ENCODE peak calls at places on chromosomes 7 and 10, in four cellular contexts. C is foreskin keratinocyte; X is tibial artery; T is CD4-positive, alpha-beta T cell. O is an unnamed sample.

GRCh38 chr7:121107923-121108498 is 119.5 kb downstream of the CPED1 start:
- DNase-seq in C (peak; percentile 48), X (no peak), T (no peak), O (no peak)

GRCh38 chr10:774661-775244 is 85.3 kb upstream of the DIP2C start:
- DNase-seq in C (no peak), X (no peak), T (no peak), O (no peak)

GRCh38 chr10:1364151-1364910 is 308.1 kb downstream of the WDR37 start:
- DNase-seq in C (peak; percentile 62), X (no peak), T (no peak), O (no peak)

GRCh38 chr10:100736809-100737358 is 8.5 kb upstream of the PAX2 start:
- DNase-seq in C (no peak), X (no peak), T (no peak), O (no peak)

GRCh38 chr7:151252961-151253691 is 4.6 kb upstream of the SMARCD3 start:
- DNase-seq in C (no peak), X (no peak), T (no peak), O (no peak)

GRCh38 chr10:73875139-73875475 is 752 bp upstream of the CAMK2G start:
- DNase-seq in C (no peak), X (no peak), T (no peak), O (no peak)

GRCh38 chr10:58555930-58556311 is 43.2 kb downstream of the BICC1 start:
- DNase-seq in C (no peak), X (no peak), T (no peak), O (no peak)

GRCh38 chr10:103433858-103434257 is 18.3 kb downstream of the CALHM2 start:
- DNase-seq in C (no peak), X (peak; percentile 77), T (no peak), O (peak; percentile 56)

GRCh38 chr10:47444047-47444446 is 39.9 kb downstream of the ANXA8 start:
- DNase-seq in C (no peak), X (no peak), T (no peak), O (no peak)

GRCh38 chr7:92368741-92369140 is 78.5 kb upstream of the GATAD1 start:
- DNase-seq in C (no peak), X (no peak), T (no peak), O (no peak)

GRCh38 chr7:133573554-133574265 is 320.8 kb downstream of the EXOC4 start:
- DNase-seq in C (no peak), X (no peak), T (no peak), O (no peak)

GRCh38 chr7:18541189-18541870 is 45.8 kb downstream of the HDAC9 start:
- DNase-seq in C (no peak), X (peak; percentile 51), T (no peak), O (peak; percentile 47)

GRCh38 chr7:149765399-149766121 is 7.8 kb downstream of the ZNF467 start:
- DNase-seq in C (no peak), X (no peak), T (no peak), O (no peak)

GRCh38 chr7:149826344-149827088 is 11.7 kb upstream of the ZNF862 start:
- DNase-seq in C (no peak), X (no peak), T (no peak), O (no peak)

GRCh38 chr7:81515009-81515408 is 254.8 kb downstream of the HGF start:
- DNase-seq in C (no peak), X (no peak), T (no peak), O (no peak)

GRCh38 chr10:22372298-22372697 is 27.0 kb downstream of the SPAG6 start:
- DNase-seq in C (no peak), X (no peak), T (no peak), O (no peak)

GRCh38 chr7:97145068-97145467 is 27.6 kb downstream of the SDHAF3 start:
- DNase-seq in C (no peak), X (no peak), T (no peak), O (no peak)

GRCh38 chr7:39896840-39897239 is 53.2 kb upstream of the CDK13 start:
- DNase-seq in C (no peak), X (no peak), T (no peak), O (no peak)

GRCh38 chr7:146670532-146670931 is 553.9 kb downstream of the CNTNAP2 start:
- DNase-seq in C (no peak), X (no peak), T (no peak), O (no peak)

GRCh38 chr10:58189269-58189668 is 78.4 kb downstream of the IPMK start:
- DNase-seq in C (peak; percentile 55), X (peak; percentile 29), T (no peak), O (no peak)

GRCh38 chr10:70052462-70053211 is at the start of gene MACROH2A2:
- DNase-seq in C (peak; percentile 71), X (peak; percentile 23), T (no peak), O (peak; percentile 58)

GRCh38 chr7:112986256-112987031 is 100.2 kb downstream of the GPR85 start:
- DNase-seq in C (peak; percentile 68), X (no peak), T (no peak), O (no peak)

DNA sequence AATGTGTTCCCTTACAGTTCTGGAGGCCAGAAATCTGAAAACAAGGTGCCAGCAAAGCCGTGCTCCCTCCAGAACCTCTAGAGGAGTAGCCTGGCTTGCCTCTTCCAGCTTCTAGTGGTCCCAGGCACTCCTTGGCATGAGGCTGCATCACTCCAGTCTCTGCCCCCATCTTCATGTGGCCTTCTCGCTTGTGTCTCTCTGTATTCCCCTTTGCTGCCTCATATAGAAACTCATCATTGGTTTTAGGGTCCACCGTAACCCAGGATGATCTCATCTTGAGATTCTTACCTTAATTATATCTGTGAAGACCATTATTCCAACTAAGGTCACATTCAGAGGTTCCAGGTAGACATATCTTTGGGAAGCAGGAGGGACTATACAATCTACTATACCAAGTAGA is 182.4 kb downstream of the SKIDA1 start:
- DNase-seq in C (no peak), X (no peak), T (no peak), O (no peak)
- H3K27ac ChIP-seq in C (no peak overlapping the region), X (no peak overlapping the region), T (no peak overlapping the region), O (no peak overlapping the region)

GRCh38 chr10:124005091-124005490 is 88.3 kb downstream of the CHST15 start:
- DNase-seq in C (no peak), X (no peak), T (no peak), O (no peak)

GRCh38 chr10:124003481-124004371 is 89.7 kb downstream of the CHST15 start:
- DNase-seq in C (no peak), X (no peak), T (no peak), O (no peak)

GRCh38 chr10:124003070-124003419 is 90.4 kb downstream of the CHST15 start:
- DNase-seq in C (no peak), X (no peak), T (no peak), O (no peak)

GRCh38 chr10:124005991-124006392 is 87.4 kb downstream of the CHST15 start:
- DNase-seq in C (no peak), X (no peak), T (no peak), O (no peak)

GRCh38 chr10:124004372-124004928 is 88.9 kb downstream of the CHST15 start:
- DNase-seq in C (no peak), X (no peak), T (no peak), O (no peak)
- H3K27ac ChIP-seq in C (no peak overlapping the region), X (no peak overlapping the region), T (no peak overlapping the region), O (no peak overlapping the region)

GRCh38 chr10:132528064-132528800 is 9.4 kb upstream of the INPP5A start:
- DNase-seq in C (no peak), X (no peak), T (no peak), O (peak; percentile 12)

GRCh38 chr10:132523561-132524442 is 13.8 kb upstream of the INPP5A start:
- DNase-seq in C (no peak), X (peak; percentile 10), T (no peak), O (peak; percentile 3)

GRCh38 chr10:132524443-132525285 is 12.9 kb upstream of the INPP5A start:
- DNase-seq in C (no peak), X (peak; percentile 15), T (no peak), O (peak; percentile 9)

GRCh38 chr10:132526676-132527075 is 10.9 kb upstream of the INPP5A start:
- DNase-seq in C (no peak), X (peak; percentile 11), T (no peak), O (peak; percentile 3)

GRCh38 chr10:132527338-132528063 is 10.1 kb upstream of the INPP5A start:
- DNase-seq in C (no peak), X (no peak), T (no peak), O (peak; percentile 11)
- H3K27ac ChIP-seq in C (no peak overlapping the region), X (no peak overlapping the region), T (no peak overlapping the region), O (no peak overlapping the region)

DNA sequence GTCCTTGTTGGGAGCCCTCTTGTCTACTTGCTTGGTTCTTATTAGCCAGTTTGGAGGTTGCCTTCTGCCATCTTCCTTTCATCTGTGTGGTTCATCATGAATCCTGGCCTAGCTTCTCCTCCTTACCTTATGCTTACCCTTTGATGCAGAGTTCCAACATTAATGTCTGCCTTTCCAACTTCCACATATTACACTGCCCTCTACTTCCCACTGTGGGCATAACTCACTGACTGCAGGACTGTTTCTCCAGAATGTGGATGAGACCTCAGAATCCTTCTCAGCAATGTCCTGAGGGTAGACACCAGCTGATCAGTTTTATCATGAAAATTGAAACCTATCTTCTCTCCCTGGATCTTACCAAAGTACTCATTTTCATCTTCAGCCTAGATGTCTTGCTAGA is 491.0 kb downstream of the LRMDA start:
- DNase-seq in C (peak; percentile 15), X (no peak), T (no peak), O (no peak)
- H3K27ac ChIP-seq in C (no peak overlapping the region), X (no peak overlapping the region), T (no peak overlapping the region), O (no peak overlapping the region)

GRCh38 chr10:11023009-11023408 is 5.3 kb downstream of the CELF2 start:
- DNase-seq in C (no peak), X (no peak), T (no peak), O (no peak)
- H3K27ac ChIP-seq in C (no peak overlapping the region), X (no peak overlapping the region), T (no peak overlapping the region), O (no peak overlapping the region)

DNA sequence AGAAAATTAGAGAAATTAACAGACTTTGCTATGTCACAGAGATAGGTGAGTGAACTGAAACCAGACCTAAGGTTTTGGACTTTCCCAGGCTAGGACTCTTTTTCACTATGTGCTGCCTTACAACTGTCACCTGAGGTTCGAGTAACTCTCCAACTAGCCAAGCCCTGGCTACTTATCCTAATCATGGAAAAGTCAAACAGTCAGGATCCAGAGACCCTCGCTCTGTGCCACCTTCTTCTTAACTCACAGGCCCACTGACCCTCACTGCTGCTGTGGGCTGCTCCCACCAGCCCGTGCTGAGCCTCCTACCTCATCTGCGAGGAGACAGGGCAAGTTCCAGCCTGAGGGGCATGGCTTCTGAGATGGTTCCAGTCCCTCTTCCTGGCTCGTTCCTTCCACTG is 211.4 kb upstream of the KLF14 start:
- DNase-seq in C (no peak), X (no peak), T (no peak), O (no peak)
- H3K27ac ChIP-seq in C (peak overlapping the region; percentile 24), X (no peak overlapping the region), T (peak overlapping the region; percentile 67), O (no peak overlapping the region)

GRCh38 chr7:27345164-27345887 is 102.7 kb downstream of the EVX1 start:
- DNase-seq in C (no peak), X (no peak), T (no peak), O (no peak)
- H3K27ac ChIP-seq in C (no peak overlapping the region), X (no peak overlapping the region), T (no peak overlapping the region), O (no peak overlapping the region)

DNA sequence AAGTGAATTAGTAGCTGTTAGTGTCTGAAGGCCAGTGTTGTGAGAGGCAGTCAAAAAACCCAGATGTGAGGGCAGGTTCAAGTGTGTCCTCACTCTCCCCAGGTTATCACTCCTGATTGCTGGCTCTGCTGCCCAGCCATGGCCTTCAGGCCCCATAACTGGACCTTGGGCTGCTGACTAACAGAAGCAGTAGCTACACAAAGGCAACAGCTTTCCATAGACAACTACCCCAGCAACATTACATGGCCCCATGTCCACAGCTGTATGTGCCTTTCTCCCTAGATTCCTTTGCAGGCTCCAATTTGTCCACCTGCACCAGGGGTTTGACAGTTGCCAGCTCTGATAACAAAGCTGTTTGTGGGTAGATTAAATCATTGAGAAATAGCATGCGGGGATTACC is 297.8 kb downstream of the ARL4A start:
- DNase-seq in C (no peak), X (no peak), T (no peak), O (no peak)
- H3K27ac ChIP-seq in C (no peak overlapping the region), X (no peak overlapping the region), T (no peak overlapping the region), O (no peak overlapping the region)

O was measured in left ventricle myocardium inferior.